ENCODE peak calls at places on chromosomes 5 and 9, in nine cellular contexts. One of them, this sample, is unnamed.

GRCh38 chr9:93954436-93955355 is at the start of gene BARX1:
- DNase-seq in activated CD8-positive, alpha-beta memory T cell treated with anti-CD3 and anti-CD28 coated beads, Interleukin-2, amount 50 U/mL, for 48 hours: no peak
- DNase-seq in fibroblast of the aortic adventitia: no peak
- DNase-seq in GM18507: no peak
- DNase-seq in neural progenitor cell: peak
- DNase-seq in HS-5: no peak
- DNase-seq in substantia nigra: no peak
- DNase-seq in stimulated activated CD8-positive, alpha-beta memory T cell treated with anti-CD3 and anti-CD28 coated beads, Interleukin-2, amount 100 ng/mL, for 1 hour: no peak
- DNase-seq in AG04450: no peak
- DNase-seq in this sample: no peak

GRCh38 chr5:8897316-8897715 is 648.6 kb downstream of the SEMA5A start:
- DNase-seq in neural progenitor cell: no peak
- DNase-seq in HS-5: no peak
- DNase-seq in substantia nigra: no peak
- DNase-seq in GM18507: no peak
- DNase-seq in activated CD8-positive, alpha-beta memory T cell treated with anti-CD3 and anti-CD28 coated beads, Interleukin-2, amount 50 U/mL, for 48 hours: no peak
- DNase-seq in AG04450: no peak
- DNase-seq in stimulated activated CD8-positive, alpha-beta memory T cell treated with anti-CD3 and anti-CD28 coated beads, Interleukin-2, amount 100 ng/mL, for 1 hour: no peak
- DNase-seq in fibroblast of the aortic adventitia: no peak
- DNase-seq in this sample: no peak

GRCh38 chr5:139016186-139016585 is 141.1 kb upstream of the LRRTM2 start:
- DNase-seq in substantia nigra: no peak
- DNase-seq in AG04450: no peak
- DNase-seq in activated CD8-positive, alpha-beta memory T cell treated with anti-CD3 and anti-CD28 coated beads, Interleukin-2, amount 50 U/mL, for 48 hours: no peak
- DNase-seq in GM18507: no peak
- DNase-seq in neural progenitor cell: no peak
- DNase-seq in HS-5: no peak
- DNase-seq in fibroblast of the aortic adventitia: no peak
- DNase-seq in stimulated activated CD8-positive, alpha-beta memory T cell treated with anti-CD3 and anti-CD28 coated beads, Interleukin-2, amount 100 ng/mL, for 1 hour: no peak
- DNase-seq in this sample: no peak

GRCh38 chr5:150593593-150593992 is 46.9 kb upstream of the SYNPO start:
- DNase-seq in AG04450: no peak
- DNase-seq in stimulated activated CD8-positive, alpha-beta memory T cell treated with anti-CD3 and anti-CD28 coated beads, Interleukin-2, amount 100 ng/mL, for 1 hour: no peak
- DNase-seq in fibroblast of the aortic adventitia: no peak
- DNase-seq in substantia nigra: no peak
- DNase-seq in activated CD8-positive, alpha-beta memory T cell treated with anti-CD3 and anti-CD28 coated beads, Interleukin-2, amount 50 U/mL, for 48 hours: no peak
- DNase-seq in HS-5: no peak
- DNase-seq in neural progenitor cell: no peak
- DNase-seq in GM18507: no peak
- DNase-seq in this sample: no peak

GRCh38 chr5:138275379-138275782 is 960 bp upstream of the GFRA3 start:
- DNase-seq in stimulated activated CD8-positive, alpha-beta memory T cell treated with anti-CD3 and anti-CD28 coated beads, Interleukin-2, amount 100 ng/mL, for 1 hour: no peak
- DNase-seq in neural progenitor cell: no peak
- DNase-seq in activated CD8-positive, alpha-beta memory T cell treated with anti-CD3 and anti-CD28 coated beads, Interleukin-2, amount 50 U/mL, for 48 hours: no peak
- DNase-seq in substantia nigra: no peak
- DNase-seq in AG04450: no peak
- DNase-seq in fibroblast of the aortic adventitia: no peak
- DNase-seq in GM18507: no peak
- DNase-seq in HS-5: no peak
- DNase-seq in this sample: no peak

GRCh38 chr5:159884917-159885620 is 31.2 kb upstream of the ADRA1B start:
- DNase-seq in AG04450: no peak
- DNase-seq in HS-5: no peak
- DNase-seq in substantia nigra: no peak
- DNase-seq in GM18507: no peak
- DNase-seq in activated CD8-positive, alpha-beta memory T cell treated with anti-CD3 and anti-CD28 coated beads, Interleukin-2, amount 50 U/mL, for 48 hours: no peak
- DNase-seq in fibroblast of the aortic adventitia: no peak
- DNase-seq in neural progenitor cell: no peak
- DNase-seq in stimulated activated CD8-positive, alpha-beta memory T cell treated with anti-CD3 and anti-CD28 coated beads, Interleukin-2, amount 100 ng/mL, for 1 hour: no peak
- DNase-seq in this sample: no peak

GRCh38 chr9:79289856-79290255 is 281.9 kb upstream of the TLE4 start:
- DNase-seq in fibroblast of the aortic adventitia: no peak
- DNase-seq in neural progenitor cell: no peak
- DNase-seq in activated CD8-positive, alpha-beta memory T cell treated with anti-CD3 and anti-CD28 coated beads, Interleukin-2, amount 50 U/mL, for 48 hours: no peak
- DNase-seq in GM18507: no peak
- DNase-seq in HS-5: no peak
- DNase-seq in AG04450: no peak
- DNase-seq in substantia nigra: no peak
- DNase-seq in stimulated activated CD8-positive, alpha-beta memory T cell treated with anti-CD3 and anti-CD28 coated beads, Interleukin-2, amount 100 ng/mL, for 1 hour: no peak
- DNase-seq in this sample: no peak

GRCh38 chr9:65432051-65432450 is 147.0 kb upstream of the FOXD4L5 start:
- DNase-seq in neural progenitor cell: no peak
- DNase-seq in stimulated activated CD8-positive, alpha-beta memory T cell treated with anti-CD3 and anti-CD28 coated beads, Interleukin-2, amount 100 ng/mL, for 1 hour: no peak
- DNase-seq in fibroblast of the aortic adventitia: no peak
- DNase-seq in substantia nigra: no peak
- DNase-seq in HS-5: no peak
- DNase-seq in activated CD8-positive, alpha-beta memory T cell treated with anti-CD3 and anti-CD28 coated beads, Interleukin-2, amount 50 U/mL, for 48 hours: no peak
- DNase-seq in GM18507: no peak
- DNase-seq in AG04450: no peak
- DNase-seq in this sample: no peak

GRCh38 chr5:92748072-92748676 is 832.8 kb downstream of the NR2F1-AS1 start:
- DNase-seq in stimulated activated CD8-positive, alpha-beta memory T cell treated with anti-CD3 and anti-CD28 coated beads, Interleukin-2, amount 100 ng/mL, for 1 hour: no peak
- DNase-seq in AG04450: no peak
- DNase-seq in GM18507: no peak
- DNase-seq in HS-5: no peak
- DNase-seq in substantia nigra: no peak
- DNase-seq in neural progenitor cell: no peak
- DNase-seq in fibroblast of the aortic adventitia: no peak
- DNase-seq in activated CD8-positive, alpha-beta memory T cell treated with anti-CD3 and anti-CD28 coated beads, Interleukin-2, amount 50 U/mL, for 48 hours: no peak
- DNase-seq in this sample: no peak

GRCh38 chr5:128121679-128122078 is 38.1 kb downstream of the SLC12A2 start:
- DNase-seq in AG04450: no peak
- DNase-seq in activated CD8-positive, alpha-beta memory T cell treated with anti-CD3 and anti-CD28 coated beads, Interleukin-2, amount 50 U/mL, for 48 hours: no peak
- DNase-seq in substantia nigra: no peak
- DNase-seq in GM18507: no peak
- DNase-seq in stimulated activated CD8-positive, alpha-beta memory T cell treated with anti-CD3 and anti-CD28 coated beads, Interleukin-2, amount 100 ng/mL, for 1 hour: no peak
- DNase-seq in fibroblast of the aortic adventitia: no peak
- DNase-seq in HS-5: no peak
- DNase-seq in neural progenitor cell: no peak
- DNase-seq in this sample: no peak

GRCh38 chr5:53151713-53152458 is 42.3 kb upstream of the MOCS2 start:
- DNase-seq in fibroblast of the aortic adventitia: peak
- DNase-seq in GM18507: no peak
- DNase-seq in substantia nigra: no peak
- DNase-seq in HS-5: peak
- DNase-seq in neural progenitor cell: no peak
- DNase-seq in stimulated activated CD8-positive, alpha-beta memory T cell treated with anti-CD3 and anti-CD28 coated beads, Interleukin-2, amount 100 ng/mL, for 1 hour: no peak
- DNase-seq in activated CD8-positive, alpha-beta memory T cell treated with anti-CD3 and anti-CD28 coated beads, Interleukin-2, amount 50 U/mL, for 48 hours: no peak
- DNase-seq in AG04450: peak
- DNase-seq in this sample: no peak

GRCh38 chr9:110153431-110153830 is 54.5 kb downstream of the C9orf152 start:
- DNase-seq in AG04450: no peak
- DNase-seq in stimulated activated CD8-positive, alpha-beta memory T cell treated with anti-CD3 and anti-CD28 coated beads, Interleukin-2, amount 100 ng/mL, for 1 hour: no peak
- DNase-seq in fibroblast of the aortic adventitia: no peak
- DNase-seq in activated CD8-positive, alpha-beta memory T cell treated with anti-CD3 and anti-CD28 coated beads, Interleukin-2, amount 50 U/mL, for 48 hours: no peak
- DNase-seq in neural progenitor cell: no peak
- DNase-seq in GM18507: no peak
- DNase-seq in HS-5: no peak
- DNase-seq in substantia nigra: no peak
- DNase-seq in this sample: no peak

GRCh38 chr9:3330792-3331420 is 194.9 kb downstream of the RFX3 start:
- DNase-seq in neural progenitor cell: no peak
- DNase-seq in GM18507: no peak
- DNase-seq in fibroblast of the aortic adventitia: peak
- DNase-seq in substantia nigra: no peak
- DNase-seq in AG04450: no peak
- DNase-seq in stimulated activated CD8-positive, alpha-beta memory T cell treated with anti-CD3 and anti-CD28 coated beads, Interleukin-2, amount 100 ng/mL, for 1 hour: no peak
- DNase-seq in HS-5: peak
- DNase-seq in activated CD8-positive, alpha-beta memory T cell treated with anti-CD3 and anti-CD28 coated beads, Interleukin-2, amount 50 U/mL, for 48 hours: no peak
- DNase-seq in this sample: no peak

GRCh38 chr9:105957830-105958229 is 263.5 kb downstream of the TMEM38B start:
- DNase-seq in AG04450: no peak
- DNase-seq in neural progenitor cell: peak
- DNase-seq in stimulated activated CD8-positive, alpha-beta memory T cell treated with anti-CD3 and anti-CD28 coated beads, Interleukin-2, amount 100 ng/mL, for 1 hour: no peak
- DNase-seq in activated CD8-positive, alpha-beta memory T cell treated with anti-CD3 and anti-CD28 coated beads, Interleukin-2, amount 50 U/mL, for 48 hours: no peak
- DNase-seq in HS-5: no peak
- DNase-seq in GM18507: no peak
- DNase-seq in fibroblast of the aortic adventitia: no peak
- DNase-seq in substantia nigra: no peak
- DNase-seq in this sample: no peak

GRCh38 chr9:129145841-129146292 is 32.2 kb downstream of the IER5L start:
- DNase-seq in stimulated activated CD8-positive, alpha-beta memory T cell treated with anti-CD3 and anti-CD28 coated beads, Interleukin-2, amount 100 ng/mL, for 1 hour: no peak
- DNase-seq in HS-5: no peak
- DNase-seq in fibroblast of the aortic adventitia: peak
- DNase-seq in AG04450: peak
- DNase-seq in GM18507: no peak
- DNase-seq in activated CD8-positive, alpha-beta memory T cell treated with anti-CD3 and anti-CD28 coated beads, Interleukin-2, amount 50 U/mL, for 48 hours: no peak
- DNase-seq in neural progenitor cell: peak
- DNase-seq in substantia nigra: no peak
- DNase-seq in this sample: no peak

GRCh38 chr5:17907094-17907493 is 272.8 kb downstream of the TAF11L14 start:
- DNase-seq in GM18507: no peak
- DNase-seq in neural progenitor cell: no peak
- DNase-seq in fibroblast of the aortic adventitia: no peak
- DNase-seq in activated CD8-positive, alpha-beta memory T cell treated with anti-CD3 and anti-CD28 coated beads, Interleukin-2, amount 50 U/mL, for 48 hours: no peak
- DNase-seq in stimulated activated CD8-positive, alpha-beta memory T cell treated with anti-CD3 and anti-CD28 coated beads, Interleukin-2, amount 100 ng/mL, for 1 hour: no peak
- DNase-seq in HS-5: no peak
- DNase-seq in substantia nigra: no peak
- DNase-seq in AG04450: no peak
- DNase-seq in this sample: no peak

GRCh38 chr5:2929779-2930178 is 178.3 kb upstream of the IRX2 start:
- DNase-seq in AG04450: no peak
- DNase-seq in HS-5: no peak
- DNase-seq in stimulated activated CD8-positive, alpha-beta memory T cell treated with anti-CD3 and anti-CD28 coated beads, Interleukin-2, amount 100 ng/mL, for 1 hour: no peak
- DNase-seq in fibroblast of the aortic adventitia: no peak
- DNase-seq in neural progenitor cell: no peak
- DNase-seq in activated CD8-positive, alpha-beta memory T cell treated with anti-CD3 and anti-CD28 coated beads, Interleukin-2, amount 50 U/mL, for 48 hours: no peak
- DNase-seq in GM18507: no peak
- DNase-seq in substantia nigra: no peak
- DNase-seq in this sample: no peak

GRCh38 chr5:154166901-154167791 is 23.4 kb upstream of the GALNT10 start:
- DNase-seq in HS-5: no peak
- DNase-seq in neural progenitor cell: peak
- DNase-seq in GM18507: no peak
- DNase-seq in fibroblast of the aortic adventitia: no peak
- DNase-seq in substantia nigra: no peak
- DNase-seq in AG04450: no peak
- DNase-seq in activated CD8-positive, alpha-beta memory T cell treated with anti-CD3 and anti-CD28 coated beads, Interleukin-2, amount 50 U/mL, for 48 hours: no peak
- DNase-seq in stimulated activated CD8-positive, alpha-beta memory T cell treated with anti-CD3 and anti-CD28 coated beads, Interleukin-2, amount 100 ng/mL, for 1 hour: no peak
- DNase-seq in this sample: no peak

GRCh38 chr5:169686137-169686536 is 49.1 kb downstream of the DOCK2 start:
- DNase-seq in fibroblast of the aortic adventitia: no peak
- DNase-seq in HS-5: no peak
- DNase-seq in AG04450: no peak
- DNase-seq in neural progenitor cell: no peak
- DNase-seq in substantia nigra: no peak
- DNase-seq in activated CD8-positive, alpha-beta memory T cell treated with anti-CD3 and anti-CD28 coated beads, Interleukin-2, amount 50 U/mL, for 48 hours: no peak
- DNase-seq in GM18507: no peak
- DNase-seq in stimulated activated CD8-positive, alpha-beta memory T cell treated with anti-CD3 and anti-CD28 coated beads, Interleukin-2, amount 100 ng/mL, for 1 hour: no peak
- DNase-seq in this sample: no peak

GRCh38 chr5:128825826-128826225 is 139.5 kb upstream of the SLC27A6 start:
- DNase-seq in neural progenitor cell: no peak
- DNase-seq in GM18507: no peak
- DNase-seq in substantia nigra: no peak
- DNase-seq in HS-5: peak
- DNase-seq in fibroblast of the aortic adventitia: peak
- DNase-seq in activated CD8-positive, alpha-beta memory T cell treated with anti-CD3 and anti-CD28 coated beads, Interleukin-2, amount 50 U/mL, for 48 hours: no peak
- DNase-seq in stimulated activated CD8-positive, alpha-beta memory T cell treated with anti-CD3 and anti-CD28 coated beads, Interleukin-2, amount 100 ng/mL, for 1 hour: no peak
- DNase-seq in AG04450: no peak
- DNase-seq in this sample: no peak

GRCh38 chr9:32926901-32927300 is 74.5 kb downstream of the APTX start:
- DNase-seq in HS-5: no peak
- DNase-seq in AG04450: no peak
- DNase-seq in neural progenitor cell: no peak
- DNase-seq in fibroblast of the aortic adventitia: no peak
- DNase-seq in stimulated activated CD8-positive, alpha-beta memory T cell treated with anti-CD3 and anti-CD28 coated beads, Interleukin-2, amount 100 ng/mL, for 1 hour: no peak
- DNase-seq in substantia nigra: no peak
- DNase-seq in activated CD8-positive, alpha-beta memory T cell treated with anti-CD3 and anti-CD28 coated beads, Interleukin-2, amount 50 U/mL, for 48 hours: no peak
- DNase-seq in GM18507: no peak
- DNase-seq in this sample: no peak

GRCh38 chr9:97903168-97903567 is 19.1 kb downstream of the TRMO start:
- DNase-seq in HS-5: no peak
- DNase-seq in AG04450: no peak
- DNase-seq in substantia nigra: no peak
- DNase-seq in activated CD8-positive, alpha-beta memory T cell treated with anti-CD3 and anti-CD28 coated beads, Interleukin-2, amount 50 U/mL, for 48 hours: no peak
- DNase-seq in fibroblast of the aortic adventitia: no peak
- DNase-seq in stimulated activated CD8-positive, alpha-beta memory T cell treated with anti-CD3 and anti-CD28 coated beads, Interleukin-2, amount 100 ng/mL, for 1 hour: no peak
- DNase-seq in GM18507: no peak
- DNase-seq in neural progenitor cell: no peak
- DNase-seq in this sample: no peak

GRCh38 chr9:106893088-106893487 is 30.1 kb downstream of the ZNF462 start:
- DNase-seq in activated CD8-positive, alpha-beta memory T cell treated with anti-CD3 and anti-CD28 coated beads, Interleukin-2, amount 50 U/mL, for 48 hours: no peak
- DNase-seq in stimulated activated CD8-positive, alpha-beta memory T cell treated with anti-CD3 and anti-CD28 coated beads, Interleukin-2, amount 100 ng/mL, for 1 hour: no peak
- DNase-seq in GM18507: no peak
- DNase-seq in neural progenitor cell: no peak
- DNase-seq in fibroblast of the aortic adventitia: no peak
- DNase-seq in substantia nigra: no peak
- DNase-seq in AG04450: no peak
- DNase-seq in HS-5: peak
- DNase-seq in this sample: no peak

GRCh38 chr5:36156124-36156601 is 4.3 kb downstream of the SKP2 start:
- DNase-seq in stimulated activated CD8-positive, alpha-beta memory T cell treated with anti-CD3 and anti-CD28 coated beads, Interleukin-2, amount 100 ng/mL, for 1 hour: no peak
- DNase-seq in AG04450: peak
- DNase-seq in fibroblast of the aortic adventitia: peak
- DNase-seq in GM18507: no peak
- DNase-seq in substantia nigra: no peak
- DNase-seq in HS-5: no peak
- DNase-seq in neural progenitor cell: no peak
- DNase-seq in activated CD8-positive, alpha-beta memory T cell treated with anti-CD3 and anti-CD28 coated beads, Interleukin-2, amount 50 U/mL, for 48 hours: no peak
- DNase-seq in this sample: no peak

GRCh38 chr5:88883566-88884434 is 816 bp upstream of the MEF2C start:
- DNase-seq in AG04450: peak
- DNase-seq in substantia nigra: peak
- DNase-seq in GM18507: no peak
- DNase-seq in fibroblast of the aortic adventitia: peak
- DNase-seq in HS-5: peak
- DNase-seq in neural progenitor cell: peak
- DNase-seq in stimulated activated CD8-positive, alpha-beta memory T cell treated with anti-CD3 and anti-CD28 coated beads, Interleukin-2, amount 100 ng/mL, for 1 hour: no peak
- DNase-seq in activated CD8-positive, alpha-beta memory T cell treated with anti-CD3 and anti-CD28 coated beads, Interleukin-2, amount 50 U/mL, for 48 hours: peak
- DNase-seq in this sample: no peak

GRCh38 chr5:43649256-43649655 is 46.3 kb downstream of the NNT start:
- DNase-seq in GM18507: no peak
- DNase-seq in substantia nigra: no peak
- DNase-seq in fibroblast of the aortic adventitia: peak
- DNase-seq in AG04450: no peak
- DNase-seq in stimulated activated CD8-positive, alpha-beta memory T cell treated with anti-CD3 and anti-CD28 coated beads, Interleukin-2, amount 100 ng/mL, for 1 hour: no peak
- DNase-seq in neural progenitor cell: no peak
- DNase-seq in activated CD8-positive, alpha-beta memory T cell treated with anti-CD3 and anti-CD28 coated beads, Interleukin-2, amount 50 U/mL, for 48 hours: no peak
- DNase-seq in HS-5: no peak
- DNase-seq in this sample: no peak

GRCh38 chr5:60334281-60334713 is 365.7 kb downstream of the DEPDC1B start:
- DNase-seq in neural progenitor cell: no peak
- DNase-seq in activated CD8-positive, alpha-beta memory T cell treated with anti-CD3 and anti-CD28 coated beads, Interleukin-2, amount 50 U/mL, for 48 hours: no peak
- DNase-seq in GM18507: no peak
- DNase-seq in stimulated activated CD8-positive, alpha-beta memory T cell treated with anti-CD3 and anti-CD28 coated beads, Interleukin-2, amount 100 ng/mL, for 1 hour: no peak
- DNase-seq in substantia nigra: no peak
- DNase-seq in AG04450: no peak
- DNase-seq in fibroblast of the aortic adventitia: peak
- DNase-seq in HS-5: peak
- DNase-seq in this sample: no peak

GRCh38 chr5:148720257-148720656 is 65.9 kb upstream of the HTR4 start:
- DNase-seq in GM18507: no peak
- DNase-seq in activated CD8-positive, alpha-beta memory T cell treated with anti-CD3 and anti-CD28 coated beads, Interleukin-2, amount 50 U/mL, for 48 hours: no peak
- DNase-seq in AG04450: no peak
- DNase-seq in neural progenitor cell: no peak
- DNase-seq in fibroblast of the aortic adventitia: no peak
- DNase-seq in stimulated activated CD8-positive, alpha-beta memory T cell treated with anti-CD3 and anti-CD28 coated beads, Interleukin-2, amount 100 ng/mL, for 1 hour: no peak
- DNase-seq in HS-5: no peak
- DNase-seq in substantia nigra: no peak
- DNase-seq in this sample: no peak

GRCh38 chr9:103364753-103365152 is 369.6 kb downstream of the CYLC2 start:
- DNase-seq in activated CD8-positive, alpha-beta memory T cell treated with anti-CD3 and anti-CD28 coated beads, Interleukin-2, amount 50 U/mL, for 48 hours: no peak
- DNase-seq in stimulated activated CD8-positive, alpha-beta memory T cell treated with anti-CD3 and anti-CD28 coated beads, Interleukin-2, amount 100 ng/mL, for 1 hour: no peak
- DNase-seq in substantia nigra: no peak
- DNase-seq in HS-5: peak
- DNase-seq in neural progenitor cell: no peak
- DNase-seq in AG04450: no peak
- DNase-seq in fibroblast of the aortic adventitia: peak
- DNase-seq in GM18507: no peak
- DNase-seq in this sample: no peak

GRCh38 chr9:18824095-18824666 is 208.8 kb downstream of the SAXO1 start:
- DNase-seq in stimulated activated CD8-positive, alpha-beta memory T cell treated with anti-CD3 and anti-CD28 coated beads, Interleukin-2, amount 100 ng/mL, for 1 hour: no peak
- DNase-seq in AG04450: no peak
- DNase-seq in fibroblast of the aortic adventitia: peak
- DNase-seq in GM18507: no peak
- DNase-seq in activated CD8-positive, alpha-beta memory T cell treated with anti-CD3 and anti-CD28 coated beads, Interleukin-2, amount 50 U/mL, for 48 hours: no peak
- DNase-seq in substantia nigra: no peak
- DNase-seq in HS-5: no peak
- DNase-seq in neural progenitor cell: no peak
- DNase-seq in this sample: no peak

GRCh38 chr5:154461531-154461930 is 15.7 kb downstream of the SAP30L start:
- DNase-seq in substantia nigra: no peak
- DNase-seq in neural progenitor cell: no peak
- DNase-seq in stimulated activated CD8-positive, alpha-beta memory T cell treated with anti-CD3 and anti-CD28 coated beads, Interleukin-2, amount 100 ng/mL, for 1 hour: no peak
- DNase-seq in GM18507: no peak
- DNase-seq in activated CD8-positive, alpha-beta memory T cell treated with anti-CD3 and anti-CD28 coated beads, Interleukin-2, amount 50 U/mL, for 48 hours: no peak
- DNase-seq in HS-5: no peak
- DNase-seq in AG04450: no peak
- DNase-seq in fibroblast of the aortic adventitia: peak
- DNase-seq in this sample: no peak

This sample was measured in GM12878.